ENCODE peak calls at places on chromosome 10, in six cellular contexts. One of them, this sample, is unnamed.

GRCh38 chr10:75513292-75513691 is 81.9 kb downstream of the LRMDA start:
- DNase-seq in breast epithelium: no peak
- DNase-seq in psoas muscle: no peak
- DNase-seq in AG04450: no peak
- DNase-seq in substantia nigra: no peak
- DNase-seq in epithelial cell of prostate: no peak
- DNase-seq in this sample: no peak

GRCh38 chr10:3652886-3653285 is 132.1 kb downstream of the KLF6 start:
- DNase-seq in breast epithelium: peak
- DNase-seq in psoas muscle: no peak
- DNase-seq in AG04450: no peak
- DNase-seq in substantia nigra: no peak
- DNase-seq in epithelial cell of prostate: no peak
- DNase-seq in this sample: no peak

GRCh38 chr10:58982470-58983239 is 193.8 kb upstream of the PHYHIPL start:
- DNase-seq in breast epithelium: no peak
- DNase-seq in psoas muscle: no peak
- DNase-seq in AG04450: no peak
- DNase-seq in substantia nigra: no peak
- DNase-seq in epithelial cell of prostate: no peak
- DNase-seq in this sample: peak

GRCh38 chr10:117778241-117778640 is 235.7 kb downstream of the EMX2 start:
- DNase-seq in breast epithelium: no peak
- DNase-seq in psoas muscle: no peak
- DNase-seq in AG04450: no peak
- DNase-seq in substantia nigra: no peak
- DNase-seq in epithelial cell of prostate: no peak
- DNase-seq in this sample: no peak

GRCh38 chr10:117419921-117420320 is 44.7 kb upstream of the PDZD8 start:
- DNase-seq in breast epithelium: no peak
- DNase-seq in psoas muscle: no peak
- DNase-seq in AG04450: no peak
- DNase-seq in substantia nigra: no peak
- DNase-seq in epithelial cell of prostate: no peak
- DNase-seq in this sample: no peak

GRCh38 chr10:103145046-103145445 is 48.0 kb downstream of the NT5C2 start:
- DNase-seq in breast epithelium: no peak
- DNase-seq in psoas muscle: no peak
- DNase-seq in AG04450: peak
- DNase-seq in substantia nigra: no peak
- DNase-seq in epithelial cell of prostate: no peak
- DNase-seq in this sample: no peak

GRCh38 chr10:78634835-78635234 is 433.9 kb upstream of the ZMIZ1 start:
- DNase-seq in breast epithelium: no peak
- DNase-seq in psoas muscle: no peak
- DNase-seq in AG04450: no peak
- DNase-seq in substantia nigra: no peak
- DNase-seq in epithelial cell of prostate: no peak
- DNase-seq in this sample: no peak

GRCh38 chr10:131725736-131726459 is 174.9 kb upstream of the PPP2R2D start:
- DNase-seq in breast epithelium: no peak
- DNase-seq in psoas muscle: peak
- DNase-seq in AG04450: no peak
- DNase-seq in substantia nigra: no peak
- DNase-seq in epithelial cell of prostate: no peak
- DNase-seq in this sample: no peak

GRCh38 chr10:116676118-116676517 is 55.4 kb downstream of the PNLIPRP2 start:
- DNase-seq in breast epithelium: no peak
- DNase-seq in psoas muscle: no peak
- DNase-seq in AG04450: no peak
- DNase-seq in substantia nigra: no peak
- DNase-seq in epithelial cell of prostate: no peak
- DNase-seq in this sample: no peak

GRCh38 chr10:78568664-78569063 is 500.1 kb upstream of the ZMIZ1 start:
- DNase-seq in breast epithelium: no peak
- DNase-seq in psoas muscle: no peak
- DNase-seq in AG04450: no peak
- DNase-seq in substantia nigra: no peak
- DNase-seq in epithelial cell of prostate: no peak
- DNase-seq in this sample: no peak

GRCh38 chr10:43689618-43689954 is 40.9 kb upstream of the ZNF32 start:
- DNase-seq in breast epithelium: peak
- DNase-seq in psoas muscle: peak
- DNase-seq in AG04450: no peak
- DNase-seq in substantia nigra: peak
- DNase-seq in epithelial cell of prostate: no peak
- DNase-seq in this sample: no peak

GRCh38 chr10:5355762-5356478 is 8.8 kb upstream of the UCN3 start:
- DNase-seq in breast epithelium: no peak
- DNase-seq in psoas muscle: no peak
- DNase-seq in AG04450: no peak
- DNase-seq in substantia nigra: no peak
- DNase-seq in epithelial cell of prostate: no peak
- DNase-seq in this sample: no peak

GRCh38 chr10:311901-312665 is 176.8 kb downstream of the ZMYND11 start:
- DNase-seq in breast epithelium: no peak
- DNase-seq in psoas muscle: no peak
- DNase-seq in AG04450: no peak
- DNase-seq in substantia nigra: no peak
- DNase-seq in epithelial cell of prostate: no peak
- DNase-seq in this sample: no peak

GRCh38 chr10:119518936-119519335 is 23.6 kb downstream of the RGS10 start:
- DNase-seq in breast epithelium: no peak
- DNase-seq in psoas muscle: no peak
- DNase-seq in AG04450: no peak
- DNase-seq in substantia nigra: no peak
- DNase-seq in epithelial cell of prostate: no peak
- DNase-seq in this sample: no peak

GRCh38 chr10:119520283-119520682 is 22.2 kb downstream of the RGS10 start:
- DNase-seq in breast epithelium: no peak
- DNase-seq in psoas muscle: no peak
- DNase-seq in AG04450: no peak
- DNase-seq in substantia nigra: no peak
- DNase-seq in epithelial cell of prostate: no peak
- DNase-seq in this sample: no peak

GRCh38 chr10:119522747-119523426 is 19.6 kb downstream of the RGS10 start:
- DNase-seq in breast epithelium: no peak
- DNase-seq in psoas muscle: no peak
- DNase-seq in AG04450: no peak
- DNase-seq in substantia nigra: no peak
- DNase-seq in epithelial cell of prostate: no peak
- DNase-seq in this sample: no peak

GRCh38 chr10:119523916-119524719 is 18.4 kb downstream of the RGS10 start:
- DNase-seq in breast epithelium: no peak
- DNase-seq in psoas muscle: no peak
- DNase-seq in AG04450: no peak
- DNase-seq in substantia nigra: no peak
- DNase-seq in epithelial cell of prostate: no peak
- DNase-seq in this sample: no peak

DNA sequence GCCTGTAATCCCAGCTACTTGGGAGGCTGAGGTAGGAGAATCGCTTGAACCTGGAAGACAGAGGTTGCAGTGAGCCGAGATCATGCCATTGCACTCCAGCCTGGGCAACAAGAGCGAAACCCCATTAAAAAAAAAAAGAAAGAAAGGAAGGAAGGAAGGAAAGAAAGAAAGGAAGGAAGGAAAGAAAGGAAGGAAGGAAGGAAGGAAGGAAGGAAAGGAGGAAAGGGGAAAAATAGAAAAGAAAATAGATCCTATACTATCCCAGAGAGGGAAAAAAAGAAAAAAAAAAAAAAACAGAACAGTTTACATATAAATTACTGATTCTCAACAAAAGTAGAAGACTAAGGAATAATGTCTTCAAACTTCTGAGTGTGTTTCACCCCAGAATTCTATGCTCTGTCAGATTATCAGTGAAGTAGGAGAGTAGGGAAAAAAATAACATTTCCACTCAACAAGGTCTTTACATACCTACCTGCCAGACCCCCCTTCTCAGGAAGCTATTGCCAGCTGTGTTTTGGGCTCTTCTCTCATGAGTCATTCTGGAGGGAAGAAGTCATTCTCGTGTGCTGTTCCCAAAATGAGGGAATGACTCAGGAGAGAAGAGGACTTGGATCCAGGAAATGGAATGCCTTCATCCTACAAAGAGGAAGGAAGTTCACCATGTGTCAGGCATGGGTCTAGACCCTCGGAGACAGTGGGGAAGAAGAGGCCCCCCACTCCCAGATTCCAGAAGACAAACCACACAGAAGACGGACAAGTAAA is 20.9 kb downstream of the RGS10 start:
- DNase-seq in breast epithelium: no peak
- DNase-seq in psoas muscle: no peak
- DNase-seq in AG04450: peak
- DNase-seq in substantia nigra: no peak
- DNase-seq in epithelial cell of prostate: no peak
- DNase-seq in this sample: no peak
- H3K27ac ChIP-seq in breast epithelium: no peak
- H3K27ac ChIP-seq in psoas muscle: no peak
- H3K27ac ChIP-seq in AG04450: peak
- H3K27ac ChIP-seq in substantia nigra: no peak
- H3K27ac ChIP-seq in epithelial cell of prostate: peak
- H3K27ac ChIP-seq in this sample: no peak

DNA sequence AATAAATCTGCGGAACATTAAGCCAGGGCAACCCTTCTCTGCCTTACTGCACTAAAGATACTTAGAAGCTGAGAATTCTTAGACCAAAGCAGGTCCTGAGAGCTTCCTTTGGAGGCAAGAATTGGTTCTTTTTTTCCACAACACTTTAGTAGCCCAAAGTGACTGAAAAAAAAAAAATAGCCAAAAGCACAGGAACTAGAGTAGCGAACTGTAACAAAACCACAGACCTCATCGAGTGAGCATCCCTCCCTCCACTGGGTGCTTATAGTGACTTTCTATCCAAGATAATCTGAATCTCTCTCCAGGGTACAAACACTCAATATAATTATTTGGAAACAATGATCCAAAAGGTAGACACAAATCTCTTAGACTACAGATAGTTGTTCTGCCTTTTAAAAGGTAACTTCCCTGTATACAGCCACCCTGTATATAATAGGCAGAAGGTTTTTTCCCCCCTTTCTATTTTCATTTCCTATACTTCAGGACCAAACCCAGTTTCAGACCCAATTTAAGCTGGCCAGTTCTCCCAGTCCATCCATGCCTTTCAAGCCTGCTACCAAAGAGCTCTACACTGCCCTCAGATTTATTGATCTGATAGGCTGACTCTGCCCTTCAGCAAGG is 31.6 kb upstream of the KCNIP2 start:
- DNase-seq in breast epithelium: no peak
- DNase-seq in psoas muscle: no peak
- DNase-seq in AG04450: no peak
- DNase-seq in substantia nigra: no peak
- DNase-seq in epithelial cell of prostate: no peak
- DNase-seq in this sample: no peak
- H3K27ac ChIP-seq in breast epithelium: no peak
- H3K27ac ChIP-seq in psoas muscle: no peak
- H3K27ac ChIP-seq in AG04450: no peak
- H3K27ac ChIP-seq in substantia nigra: no peak
- H3K27ac ChIP-seq in epithelial cell of prostate: no peak
- H3K27ac ChIP-seq in this sample: no peak

GRCh38 chr10:80504158-80504811 is 33.4 kb upstream of the SH2D4B start:
- DNase-seq in breast epithelium: no peak
- DNase-seq in psoas muscle: peak
- DNase-seq in AG04450: no peak
- DNase-seq in substantia nigra: no peak
- DNase-seq in epithelial cell of prostate: no peak
- DNase-seq in this sample: no peak

GRCh38 chr10:80506836-80507483 is 30.7 kb upstream of the SH2D4B start:
- DNase-seq in breast epithelium: no peak
- DNase-seq in psoas muscle: peak
- DNase-seq in AG04450: no peak
- DNase-seq in substantia nigra: no peak
- DNase-seq in epithelial cell of prostate: no peak
- DNase-seq in this sample: no peak

GRCh38 chr10:80506189-80506575 is 31.5 kb upstream of the SH2D4B start:
- DNase-seq in breast epithelium: no peak
- DNase-seq in psoas muscle: no peak
- DNase-seq in AG04450: peak
- DNase-seq in substantia nigra: no peak
- DNase-seq in epithelial cell of prostate: peak
- DNase-seq in this sample: no peak

GRCh38 chr10:80503584-80504157 is 34.0 kb upstream of the SH2D4B start:
- DNase-seq in breast epithelium: no peak
- DNase-seq in psoas muscle: no peak
- DNase-seq in AG04450: no peak
- DNase-seq in substantia nigra: no peak
- DNase-seq in epithelial cell of prostate: no peak
- DNase-seq in this sample: no peak

DNA sequence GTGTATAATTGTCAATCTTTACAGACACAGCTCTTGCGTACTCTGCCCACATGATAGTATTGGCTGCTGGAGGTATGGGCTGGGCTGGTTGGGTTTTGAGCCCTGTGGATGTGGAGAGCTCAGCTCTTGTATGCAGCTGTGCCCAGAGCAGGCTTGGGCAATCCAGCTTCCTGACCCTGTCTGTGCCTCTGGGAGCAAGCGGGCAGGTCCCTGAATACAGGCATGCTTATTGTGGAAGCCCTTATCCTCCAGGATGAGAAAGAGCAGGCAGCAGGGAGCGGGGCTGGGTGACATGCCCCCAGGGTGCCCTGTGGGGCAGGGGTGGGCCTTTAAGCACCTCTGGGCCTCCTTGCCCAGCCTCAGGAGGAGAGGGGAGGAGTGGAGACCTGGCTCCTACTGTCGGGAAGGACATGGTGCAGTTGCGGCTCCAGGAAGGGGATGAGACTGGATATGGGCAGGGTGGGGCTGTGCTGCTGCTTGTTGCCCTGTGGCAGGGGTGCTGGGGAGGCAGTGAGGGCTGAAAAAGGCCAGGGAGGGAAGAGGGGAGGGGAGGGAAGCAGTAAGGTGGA is 32.7 kb upstream of the SH2D4B start:
- DNase-seq in breast epithelium: no peak
- DNase-seq in psoas muscle: no peak
- DNase-seq in AG04450: no peak
- DNase-seq in substantia nigra: no peak
- DNase-seq in epithelial cell of prostate: no peak
- DNase-seq in this sample: no peak
- H3K27ac ChIP-seq in breast epithelium: peak
- H3K27ac ChIP-seq in psoas muscle: peak
- H3K27ac ChIP-seq in AG04450: peak
- H3K27ac ChIP-seq in substantia nigra: peak
- H3K27ac ChIP-seq in epithelial cell of prostate: peak
- H3K27ac ChIP-seq in this sample: peak

DNA sequence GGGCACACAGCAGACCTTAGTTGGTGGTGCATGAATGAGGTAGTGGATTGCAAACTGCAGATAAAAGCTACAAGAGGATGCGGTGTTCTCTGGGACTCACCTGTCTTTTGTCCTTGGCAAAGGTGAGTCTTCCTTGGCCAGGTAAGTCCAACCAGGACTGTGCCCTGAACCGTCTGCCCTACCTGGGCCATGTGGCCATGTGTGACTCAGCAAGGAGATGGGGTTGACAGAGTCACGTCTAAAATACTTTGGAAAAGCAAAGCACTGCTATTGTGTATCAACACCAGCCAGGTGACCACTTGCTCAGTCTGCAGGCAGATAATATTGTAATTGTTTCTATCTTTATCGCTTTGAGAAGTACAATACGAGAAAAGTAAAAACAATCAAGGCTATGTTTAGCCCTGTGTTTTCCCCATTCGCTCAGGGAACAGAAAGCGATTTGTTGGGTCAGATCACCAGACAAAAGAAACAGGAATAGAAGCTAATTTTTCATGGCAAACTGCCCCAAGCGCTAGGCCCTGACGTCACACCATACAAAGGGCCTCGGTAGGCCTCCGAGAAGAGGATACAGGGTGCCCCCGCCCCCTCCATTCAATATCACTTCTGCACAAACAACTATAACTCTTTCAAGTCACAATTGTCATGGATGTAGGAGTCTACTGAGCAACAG is 57.3 kb downstream of the FAM53B start:
- DNase-seq in breast epithelium: no peak
- DNase-seq in psoas muscle: peak
- DNase-seq in AG04450: no peak
- DNase-seq in substantia nigra: peak
- DNase-seq in epithelial cell of prostate: no peak
- DNase-seq in this sample: no peak
- H3K27ac ChIP-seq in breast epithelium: peak
- H3K27ac ChIP-seq in psoas muscle: peak
- H3K27ac ChIP-seq in AG04450: no peak
- H3K27ac ChIP-seq in substantia nigra: peak
- H3K27ac ChIP-seq in epithelial cell of prostate: no peak
- H3K27ac ChIP-seq in this sample: peak

This sample was measured in esophagus muscularis mucosa.